ENCODE peak calls at places on chromosomes 16 and 17, in eight cellular contexts. W is HEK293T; U is progenitor cell of endocrine pancreas; D is lower leg skin; R is CD4-positive, alpha-beta memory T cell; T is iPS DF 19.7; X is cardiac fibroblast; M is sciatic nerve. I is an unnamed sample.

GRCh38 chr17:40777459-40777858 is 4.9 kb downstream of the KRT27 start:
- DNase-seq in W (no peak), U (no peak), D (no peak), R (no peak), T (no peak), X (no peak), M (no peak), I (no peak)

GRCh38 chr17:18026408-18026776 is 12.6 kb downstream of the ATPAF2 start:
- DNase-seq in W (no peak), U (no peak), D (no peak), R (peak; percentile 11), T (no peak), X (peak; percentile 71), M (no peak), I (peak; percentile 64)

GRCh38 chr16:58487566-58488351 is 12.2 kb upstream of the NDRG4 start:
- DNase-seq in W (peak; percentile 92), U (peak; percentile 86), D (peak; percentile 63), R (peak; percentile 71), T (no peak), X (peak; percentile 79), M (peak; percentile 88), I (peak; percentile 68)

GRCh38 chr17:79623786-79624657 is 13.2 kb upstream of the RBFOX3 start:
- DNase-seq in W (no peak), U (no peak), D (no peak), R (no peak), T (no peak), X (no peak), M (peak; percentile 35), I (no peak)

GRCh38 chr17:19369846-19370492 is 7.4 kb upstream of the B9D1 start:
- DNase-seq in W (no peak), U (no peak), D (no peak), R (peak; percentile 69), T (no peak), X (peak; percentile 31), M (peak; percentile 44), I (peak; percentile 77)

GRCh38 chr17:76022285-76022684 is 4.8 kb downstream of the EVPL start:
- DNase-seq in W (no peak), U (no peak), D (no peak), R (no peak), T (no peak), X (no peak), M (no peak), I (no peak)

GRCh38 chr16:85562102-85562786 is 50.9 kb upstream of the GSE1 start:
- DNase-seq in W (no peak), U (no peak), D (no peak), R (no peak), T (no peak), X (no peak), M (no peak), I (no peak)

GRCh38 chr17:6749519-6749918 is 6.3 kb upstream of the XAF1 start:
- DNase-seq in W (no peak), U (no peak), D (no peak), R (no peak), T (no peak), X (peak; percentile 47), M (no peak), I (no peak)

GRCh38 chr17:52024296-52024870 is 134.1 kb downstream of the CA10 start:
- DNase-seq in W (no peak), U (no peak), D (no peak), R (no peak), T (no peak), X (no peak), M (no peak), I (no peak)

GRCh38 chr17:17387461-17388362 is 84.5 kb downstream of the NT5M start:
- DNase-seq in W (peak; percentile 54), U (peak; percentile 52), D (no peak), R (no peak), T (peak; percentile 50), X (no peak), M (no peak), I (no peak)

GRCh38 chr16:64250866-64251265 is 871.0 kb downstream of the CDH11 start:
- DNase-seq in W (no peak), U (no peak), D (no peak), R (no peak), T (no peak), X (peak; percentile 2), M (no peak), I (no peak)

GRCh38 chr17:70523407-70523806 is 354.1 kb downstream of the KCNJ2 start:
- DNase-seq in W (no peak), U (no peak), D (no peak), R (no peak), T (no peak), X (no peak), M (no peak), I (no peak)

GRCh38 chr17:31900877-31901276 is 631 bp downstream of the UTP6 start:
- DNase-seq in W (peak; percentile 15), U (no peak), D (no peak), R (no peak), T (no peak), X (peak; percentile 29), M (no peak), I (peak; percentile 33)

GRCh38 chr16:11852092-11852809 is 909 bp upstream of the RSL1D1 start:
- DNase-seq in W (no peak), U (no peak), D (no peak), R (no peak), T (no peak), X (peak; percentile 43), M (no peak), I (no peak)

GRCh38 chr16:69917739-69918138 is 33.4 kb upstream of the CLEC18A start:
- DNase-seq in W (no peak), U (peak; percentile 22), D (no peak), R (no peak), T (peak; percentile 42), X (peak; percentile 98), M (peak; percentile 86), I (peak; percentile 97)

GRCh38 chr17:20216853-20217252 is 207.7 kb downstream of the SPECC1 start:
- DNase-seq in W (no peak), U (no peak), D (no peak), R (no peak), T (no peak), X (no peak), M (no peak), I (no peak)

GRCh38 chr17:56009795-56010715 is 143.2 kb upstream of the ANKFN1 start:
- DNase-seq in W (no peak), U (no peak), D (no peak), R (no peak), T (no peak), X (no peak), M (no peak), I (no peak)

GRCh38 chr17:74211141-74211928 is 2.0 kb upstream of the TTYH2 start:
- DNase-seq in W (no peak), U (no peak), D (no peak), R (no peak), T (peak; percentile 40), X (peak; percentile 37), M (no peak), I (no peak)

GRCh38 chr17:29138184-29138955 is 41.8 kb downstream of the MYO18A start:
- DNase-seq in W (no peak), U (no peak), D (no peak), R (peak; percentile 15), T (no peak), X (no peak), M (no peak), I (peak; percentile 47)

GRCh38 chr17:14303343-14304221 is 2.7 kb downstream of the HS3ST3B1 start:
- DNase-seq in W (no peak), U (no peak), D (no peak), R (peak; percentile 62), T (no peak), X (peak; percentile 26), M (no peak), I (no peak)

GRCh38 chr17:81432873-81433451 is 37.7 kb downstream of the BAHCC1 start:
- DNase-seq in W (no peak), U (no peak), D (no peak), R (no peak), T (no peak), X (no peak), M (no peak), I (peak; percentile 76)

GRCh38 chr16:70715113-70715711 is 29.4 kb upstream of the MTSS2 start:
- DNase-seq in W (no peak), U (no peak), D (no peak), R (no peak), T (no peak), X (peak; percentile 97), M (peak; percentile 82), I (peak; percentile 99)

GRCh38 chr17:44633998-44634397 is 22.3 kb upstream of the MEIOC start:
- DNase-seq in W (no peak), U (no peak), D (no peak), R (no peak), T (no peak), X (no peak), M (no peak), I (no peak)

GRCh38 chr17:14061666-14062560 is 7.4 kb upstream of the COX10 start:
- DNase-seq in W (no peak), U (no peak), D (peak; percentile 17), R (no peak), T (no peak), X (peak; percentile 82), M (no peak), I (peak; percentile 95)

GRCh38 chr17:37273419-37274051 is 102.2 kb upstream of the C17orf78 start:
- DNase-seq in W (no peak), U (no peak), D (no peak), R (no peak), T (no peak), X (peak; percentile 43), M (no peak), I (peak; percentile 20)

GRCh38 chr16:59148756-59149155 is 414.6 kb upstream of the GOT2 start:
- DNase-seq in W (no peak), U (no peak), D (no peak), R (no peak), T (no peak), X (no peak), M (no peak), I (no peak)

GRCh38 chr17:73799781-73800627 is 155.8 kb upstream of the SDK2 start:
- DNase-seq in W (no peak), U (no peak), D (no peak), R (no peak), T (no peak), X (no peak), M (no peak), I (peak; percentile 42)

GRCh38 chr17:41334385-41334784 is 16.2 kb downstream of the KRT33A start:
- DNase-seq in W (no peak), U (no peak), D (no peak), R (no peak), T (no peak), X (no peak), M (no peak), I (no peak)

GRCh38 chr16:89168381-89169189 is 3.0 kb upstream of the CDH15 start:
- DNase-seq in W (no peak), U (no peak), D (no peak), R (no peak), T (no peak), X (no peak), M (no peak), I (no peak)

GRCh38 chr16:81239722-81240121 is 1.2 kb downstream of the BCO1 start:
- DNase-seq in W (no peak), U (no peak), D (no peak), R (no peak), T (no peak), X (no peak), M (no peak), I (no peak)

GRCh38 chr17:8857919-8858318 is 9.6 kb downstream of the PIK3R6 start:
- DNase-seq in W (no peak), U (no peak), D (no peak), R (no peak), T (no peak), X (peak; percentile 92), M (peak; percentile 66), I (peak; percentile 74)

GRCh38 chr16:66382966-66383299 is 16.4 kb downstream of the CDH5 start:
- DNase-seq in W (peak; percentile 45), U (no peak), D (no peak), R (no peak), T (peak; percentile 52), X (peak; percentile 85), M (no peak), I (peak; percentile 94)

GRCh38 chr17:27569884-27570577 is 61.0 kb upstream of the LGALS9 start:
- DNase-seq in W (no peak), U (no peak), D (no peak), R (no peak), T (no peak), X (no peak), M (no peak), I (no peak)

GRCh38 chr17:18261146-18261515 is 669 bp downstream of the MIEF2 start:
- DNase-seq in W (peak; percentile 27), U (no peak), D (peak; percentile 53), R (no peak), T (no peak), X (peak; percentile 51), M (no peak), I (peak; percentile 85)